ENCODE peak calls at places on chromosomes 7 and 10, in seven cellular contexts. One of them, this sample, is unnamed. For H3K4me1, the result is how much of the 10 kb centered on the place peaks cover.

GRCh38 chr7:124263232-124263827 is 230.5 kb upstream of the TMEM229A start:
- DNase-seq in mesendoderm: peak
- DNase-seq in IMR-90: peak
- DNase-seq in trophoblast cell: peak
- DNase-seq in H9: peak
- DNase-seq in neuronal stem cell: no peak
- DNase-seq in H1: no peak
- DNase-seq in this sample: peak

GRCh38 chr10:132482090-132482489 is 55.5 kb upstream of the INPP5A start:
- DNase-seq in neuronal stem cell: no peak
- DNase-seq in trophoblast cell: peak
- DNase-seq in IMR-90: peak
- DNase-seq in H9: no peak
- DNase-seq in H1: no peak
- DNase-seq in mesendoderm: peak
- DNase-seq in this sample: peak

GRCh38 chr7:927031-927671 is 27.3 kb downstream of the ADAP1 start:
- DNase-seq in H9: no peak
- DNase-seq in trophoblast cell: peak
- DNase-seq in mesendoderm: peak
- DNase-seq in IMR-90: no peak
- DNase-seq in H1: peak
- DNase-seq in neuronal stem cell: no peak
- DNase-seq in this sample: peak

GRCh38 chr7:51186531-51186930 is 130.1 kb downstream of the COBL start:
- DNase-seq in IMR-90: peak
- DNase-seq in trophoblast cell: no peak
- DNase-seq in H9: no peak
- DNase-seq in mesendoderm: peak
- DNase-seq in neuronal stem cell: no peak
- DNase-seq in H1: no peak
- DNase-seq in this sample: peak

GRCh38 chr10:50512214-50512595 is 111.6 kb downstream of the SGMS1 start:
- DNase-seq in H1: no peak
- DNase-seq in mesendoderm: no peak
- DNase-seq in H9: no peak
- DNase-seq in trophoblast cell: no peak
- DNase-seq in IMR-90: peak
- DNase-seq in neuronal stem cell: no peak
- DNase-seq in this sample: no peak

GRCh38 chr10:13072339-13072738 is 27.6 kb upstream of the OPTN start:
- DNase-seq in H9: no peak
- DNase-seq in neuronal stem cell: no peak
- DNase-seq in IMR-90: no peak
- DNase-seq in mesendoderm: no peak
- DNase-seq in H1: no peak
- DNase-seq in trophoblast cell: no peak
- DNase-seq in this sample: no peak

GRCh38 chr7:77846317-77847092 is 47.9 kb downstream of the PHTF2 start:
- DNase-seq in IMR-90: no peak
- DNase-seq in trophoblast cell: no peak
- DNase-seq in mesendoderm: peak
- DNase-seq in H9: no peak
- DNase-seq in H1: no peak
- DNase-seq in neuronal stem cell: no peak
- DNase-seq in this sample: no peak

GRCh38 chr10:127906548-127907377 is at the start of gene PTPRE:
- DNase-seq in H1: peak
- DNase-seq in H9: peak
- DNase-seq in trophoblast cell: peak
- DNase-seq in mesendoderm: peak
- DNase-seq in IMR-90: peak
- DNase-seq in neuronal stem cell: peak
- DNase-seq in this sample: peak

GRCh38 chr10:70804424-70804814 is 11.3 kb upstream of the SGPL1 start:
- DNase-seq in mesendoderm: no peak
- DNase-seq in trophoblast cell: no peak
- DNase-seq in H1: no peak
- DNase-seq in IMR-90: no peak
- DNase-seq in neuronal stem cell: no peak
- DNase-seq in H9: no peak
- DNase-seq in this sample: no peak

GRCh38 chr10:12408472-12408871 is 59.1 kb downstream of the CAMK1D start:
- DNase-seq in H1: no peak
- DNase-seq in trophoblast cell: no peak
- DNase-seq in IMR-90: no peak
- DNase-seq in neuronal stem cell: no peak
- DNase-seq in mesendoderm: no peak
- DNase-seq in H9: no peak
- DNase-seq in this sample: no peak

GRCh38 chr10:131513445-131513844 is 201.9 kb upstream of the TCERG1L start:
- DNase-seq in neuronal stem cell: no peak
- DNase-seq in H9: no peak
- DNase-seq in IMR-90: no peak
- DNase-seq in mesendoderm: no peak
- DNase-seq in trophoblast cell: peak
- DNase-seq in H1: no peak
- DNase-seq in this sample: no peak

GRCh38 chr10:70343312-70343711 is 39.1 kb downstream of the LRRC20 start:
- DNase-seq in H9: no peak
- DNase-seq in neuronal stem cell: no peak
- DNase-seq in mesendoderm: no peak
- DNase-seq in trophoblast cell: no peak
- DNase-seq in H1: no peak
- DNase-seq in IMR-90: no peak
- DNase-seq in this sample: no peak

GRCh38 chr10:115937756-115938032 is 335.3 kb downstream of the GFRA1 start:
- DNase-seq in trophoblast cell: no peak
- DNase-seq in IMR-90: no peak
- DNase-seq in mesendoderm: no peak
- DNase-seq in H9: no peak
- DNase-seq in H1: no peak
- DNase-seq in neuronal stem cell: no peak
- DNase-seq in this sample: peak

GRCh38 chr10:106795619-106796018 is 368.9 kb downstream of the SORCS1 start:
- DNase-seq in H1: no peak
- DNase-seq in neuronal stem cell: peak
- DNase-seq in H9: peak
- DNase-seq in trophoblast cell: peak
- DNase-seq in mesendoderm: peak
- DNase-seq in IMR-90: no peak
- DNase-seq in this sample: no peak

GRCh38 chr7:77421273-77421672 is 5.1 kb upstream of the GSAP start:
- DNase-seq in trophoblast cell: no peak
- DNase-seq in mesendoderm: no peak
- DNase-seq in neuronal stem cell: no peak
- DNase-seq in H1: no peak
- DNase-seq in IMR-90: no peak
- DNase-seq in H9: no peak
- DNase-seq in this sample: no peak

GRCh38 chr7:16619979-16620408 is 25.6 kb downstream of the ANKMY2 start:
- DNase-seq in trophoblast cell: peak
- DNase-seq in H9: no peak
- DNase-seq in IMR-90: peak
- DNase-seq in H1: no peak
- DNase-seq in mesendoderm: no peak
- DNase-seq in neuronal stem cell: no peak
- DNase-seq in this sample: no peak

GRCh38 chr10:44978213-44978569 is 418 bp downstream of the DEPP1 start:
- DNase-seq in neuronal stem cell: no peak
- DNase-seq in H9: no peak
- DNase-seq in H1: no peak
- DNase-seq in trophoblast cell: peak
- DNase-seq in mesendoderm: no peak
- DNase-seq in IMR-90: no peak
- DNase-seq in this sample: no peak

GRCh38 chr7:1192171-1192676 is 32.2 kb upstream of the ZFAND2A start:
- DNase-seq in IMR-90: peak
- DNase-seq in H9: no peak
- DNase-seq in mesendoderm: no peak
- DNase-seq in H1: no peak
- DNase-seq in trophoblast cell: peak
- DNase-seq in neuronal stem cell: no peak
- DNase-seq in this sample: peak

GRCh38 chr10:124647421-124648130 is 96.6 kb downstream of the FAM53B start:
- DNase-seq in H9: no peak
- DNase-seq in mesendoderm: peak
- DNase-seq in IMR-90: peak
- DNase-seq in trophoblast cell: peak
- DNase-seq in H1: no peak
- DNase-seq in neuronal stem cell: no peak
- DNase-seq in this sample: peak

GRCh38 chr10:48656241-48656921 is 28.3 kb upstream of the WDFY4 start:
- DNase-seq in H9: peak
- DNase-seq in H1: peak
- DNase-seq in trophoblast cell: peak
- DNase-seq in IMR-90: peak
- DNase-seq in neuronal stem cell: peak
- DNase-seq in mesendoderm: peak
- DNase-seq in this sample: peak

GRCh38 chr10:48658889-48659269 is 25.8 kb upstream of the WDFY4 start:
- DNase-seq in trophoblast cell: no peak
- DNase-seq in H1: no peak
- DNase-seq in neuronal stem cell: no peak
- DNase-seq in IMR-90: no peak
- DNase-seq in H9: no peak
- DNase-seq in mesendoderm: no peak
- DNase-seq in this sample: no peak

GRCh38 chr10:48659790-48660189 is 24.9 kb upstream of the WDFY4 start:
- DNase-seq in neuronal stem cell: no peak
- DNase-seq in H1: no peak
- DNase-seq in mesendoderm: no peak
- DNase-seq in trophoblast cell: no peak
- DNase-seq in IMR-90: no peak
- DNase-seq in H9: no peak
- DNase-seq in this sample: no peak

GRCh38 chr10:48656928-48657327 is 27.7 kb upstream of the WDFY4 start:
- DNase-seq in IMR-90: no peak
- DNase-seq in H9: no peak
- DNase-seq in neuronal stem cell: no peak
- DNase-seq in mesendoderm: no peak
- DNase-seq in trophoblast cell: no peak
- DNase-seq in H1: no peak
- DNase-seq in this sample: no peak

DNA sequence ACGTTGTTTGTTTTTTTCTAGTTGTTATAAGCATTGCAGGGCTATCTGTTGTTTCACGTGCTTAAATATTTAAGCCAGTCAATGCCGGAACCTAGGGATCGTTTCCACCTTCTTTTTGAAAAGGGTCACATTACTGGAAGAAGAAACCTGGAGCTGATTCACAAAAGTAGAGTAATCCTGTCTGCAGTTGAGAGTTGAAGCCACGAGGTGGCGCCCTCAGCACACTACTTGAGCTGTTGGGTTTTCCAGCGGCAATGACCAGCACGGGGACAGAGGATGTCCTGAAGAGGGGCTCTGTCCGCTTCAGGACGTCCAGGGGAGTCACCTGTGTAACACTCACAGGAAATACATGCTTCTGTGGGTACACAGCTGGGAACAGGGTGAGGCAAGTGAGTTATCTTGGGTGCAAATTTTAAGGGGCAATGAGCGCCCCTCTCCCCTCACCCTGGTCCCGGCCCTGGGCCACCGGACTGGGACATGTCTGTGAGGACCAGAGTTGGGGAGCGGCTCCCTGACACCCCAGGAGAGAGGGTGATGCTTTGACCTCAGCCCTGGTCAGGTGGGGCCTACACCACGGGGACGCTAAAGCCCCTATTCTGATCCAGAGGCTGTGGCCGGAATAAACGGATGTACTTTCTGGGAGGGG is 26.3 kb upstream of the WDFY4 start:
- DNase-seq in neuronal stem cell: peak
- DNase-seq in H9: peak
- DNase-seq in trophoblast cell: peak
- DNase-seq in mesendoderm: peak
- DNase-seq in IMR-90: peak
- DNase-seq in H1: peak
- DNase-seq in this sample: peak
- H2BK120ac ChIP-seq in neuronal stem cell: no peak
- H2BK120ac ChIP-seq in H9: no peak
- H2BK120ac ChIP-seq in trophoblast cell: no peak
- H2BK120ac ChIP-seq in mesendoderm: no peak
- H2BK120ac ChIP-seq in IMR-90: no peak
- H2BK120ac ChIP-seq in H1: no peak
- H2BK120ac ChIP-seq in this sample: no peak

DNA sequence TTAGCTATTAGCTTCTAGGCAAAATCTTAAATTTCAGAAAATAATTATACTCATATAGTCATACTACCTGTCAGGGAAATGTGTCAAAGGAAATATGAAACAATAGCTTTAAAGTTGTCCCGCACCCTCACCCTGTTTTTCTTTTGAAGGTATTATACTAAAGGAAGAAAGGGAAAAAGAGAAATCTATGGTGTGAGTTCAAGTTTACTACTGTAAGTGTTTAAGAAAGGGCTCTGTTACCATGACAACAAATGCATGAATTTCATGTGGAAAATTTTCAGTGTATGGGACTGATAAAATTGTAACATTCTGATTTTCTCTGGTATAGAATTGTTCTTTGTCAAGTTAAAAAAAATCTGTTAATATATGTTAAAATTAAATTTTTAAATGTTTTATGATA is 229.8 kb downstream of the ADK start:
- DNase-seq in trophoblast cell: no peak
- DNase-seq in mesendoderm: no peak
- DNase-seq in IMR-90: no peak
- DNase-seq in neuronal stem cell: no peak
- DNase-seq in H9: no peak
- DNase-seq in H1: no peak
- DNase-seq in this sample: no peak
- H3K4me1 ChIP-seq in trophoblast cell: under half
- H3K4me1 ChIP-seq in mesendoderm: under half
- H3K4me1 ChIP-seq in IMR-90: under half
- H3K4me1 ChIP-seq in neuronal stem cell: under half
- H3K4me1 ChIP-seq in H9: under half
- H3K4me1 ChIP-seq in H1: under half
- H3K4me1 ChIP-seq in this sample: under half

DNA sequence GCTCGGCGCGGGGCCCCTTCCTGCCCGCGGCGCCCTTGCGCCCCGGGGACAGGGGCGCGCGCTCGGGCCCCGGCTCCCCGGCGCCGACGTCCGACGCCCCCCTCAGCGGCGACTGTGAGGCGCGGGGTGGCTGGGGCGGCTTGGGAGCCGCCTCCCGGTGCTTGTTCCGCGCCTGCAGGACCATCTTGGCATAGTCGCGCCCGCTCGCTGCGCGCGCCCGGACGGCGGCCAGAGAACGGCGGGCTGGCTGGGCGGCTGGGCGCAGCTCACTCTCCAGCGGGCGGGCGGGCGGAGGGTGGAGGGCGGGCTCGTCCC is at the start of gene DPY19L1:
- DNase-seq in IMR-90: no peak
- DNase-seq in trophoblast cell: no peak
- DNase-seq in H1: no peak
- DNase-seq in mesendoderm: no peak
- DNase-seq in neuronal stem cell: no peak
- DNase-seq in H9: no peak
- DNase-seq in this sample: no peak
- H3K23ac ChIP-seq in IMR-90: peak
- H3K23ac ChIP-seq in trophoblast cell: peak
- H3K23ac ChIP-seq in H1: no peak
- H3K23ac ChIP-seq in mesendoderm: no peak
- H3K23ac ChIP-seq in neuronal stem cell: peak
- H3K23ac ChIP-seq in H9: no peak
- H3K23ac ChIP-seq in this sample: no peak

GRCh38 chr10:59340279-59340678 is 22.1 kb downstream of the FAM13C start:
- DNase-seq in mesendoderm: no peak
- DNase-seq in H9: no peak
- DNase-seq in H1: no peak
- DNase-seq in IMR-90: peak
- DNase-seq in neuronal stem cell: no peak
- DNase-seq in trophoblast cell: no peak
- DNase-seq in this sample: no peak
- H2BK120ac ChIP-seq in mesendoderm: no peak
- H2BK120ac ChIP-seq in H9: no peak
- H2BK120ac ChIP-seq in H1: no peak
- H2BK120ac ChIP-seq in IMR-90: no peak
- H2BK120ac ChIP-seq in neuronal stem cell: no peak
- H2BK120ac ChIP-seq in trophoblast cell: no peak
- H2BK120ac ChIP-seq in this sample: no peak

This sample was measured in mesenchymal stem cell.